ENCODE peak calls at places on chromosomes 6 and 20, in four cellular contexts. M is epithelial cell of esophagus, X is Caki2, C is mesenteric fat pad. N is an unnamed sample.
A peak's percentile ranks its signal among the peaks of the same experiment; 100 is the strongest.

GRCh38 chr20:48186915-48187314 is 401.6 kb upstream of the SULF2 start:
- DNase-seq in M (peak; percentile 64), X (no peak), C (no peak), N (no peak)

GRCh38 chr20:36886859-36887778 is 11.2 kb downstream of the TLDC2 start:
- DNase-seq in M (peak; percentile 84), X (peak; percentile 81), C (peak; percentile 93), N (peak; percentile 64)

GRCh38 chr6:31083742-31084354 is 28.5 kb downstream of the C6orf15 start:
- DNase-seq in M (peak; percentile 48), X (no peak), C (no peak), N (peak; percentile 33)

GRCh38 chr6:139349464-139350020 is 24.9 kb downstream of the CITED2 start:
- DNase-seq in M (peak; percentile 93), X (no peak), C (no peak), N (no peak)

GRCh38 chr20:59385461-59385860 is 85.0 kb downstream of the EDN3 start:
- DNase-seq in M (no peak), X (no peak), C (no peak), N (no peak)

GRCh38 chr6:408599-409102 is 17.1 kb downstream of the IRF4 start:
- DNase-seq in M (peak; percentile 22), X (peak; percentile 47), C (no peak), N (peak; percentile 40)

GRCh38 chr20:3712279-3712873 is at the start of gene SIGLEC1:
- DNase-seq in M (no peak), X (no peak), C (no peak), N (peak; percentile 47)

GRCh38 chr20:12171927-12172581 is 254.4 kb downstream of the BTBD3 start:
- DNase-seq in M (no peak), X (peak; percentile 30), C (no peak), N (no peak)

GRCh38 chr20:35653893-35654292 is 10.8 kb downstream of the CPNE1 start:
- DNase-seq in M (no peak), X (no peak), C (no peak), N (no peak)

GRCh38 chr6:143556529-143556928 is 45.0 kb upstream of the FUCA2 start:
- DNase-seq in M (no peak), X (no peak), C (no peak), N (no peak)

N was measured in globus pallidus.